ENCODE peak calls at places on chromosomes 1 and 21, in seven cellular contexts. G is HCT116, Q is breast epithelium, U is transverse colon, C is esophagus squamous epithelium, W is IMR-90, N is uterus. Y is an unnamed sample.

GRCh38 chr1:6870086-6870485 is 84.8 kb downstream of the CAMTA1 start:
- DNase-seq in G (no peak), Q (no peak), U (no peak), C (no peak), W (no peak), N (no peak), Y (no peak)

GRCh38 chr1:235841938-235842545 is 24.7 kb downstream of the LYST start:
- DNase-seq in G (no peak), Q (no peak), U (no peak), C (no peak), W (no peak), N (no peak), Y (no peak)

GRCh38 chr1:233587958-233588799 is 25.7 kb upstream of the KCNK1 start:
- DNase-seq in G (no peak), Q (no peak), U (no peak), C (no peak), W (no peak), N (no peak), Y (no peak)

GRCh38 chr1:7886346-7886745 is 33.5 kb upstream of the UTS2 start:
- DNase-seq in G (no peak), Q (peak), U (no peak), C (no peak), W (peak), N (no peak), Y (no peak)

GRCh38 chr21:33268392-33268735 is 2.2 kb downstream of the IL10RB start:
- DNase-seq in G (no peak), Q (no peak), U (peak), C (no peak), W (no peak), N (no peak), Y (no peak)

GRCh38 chr1:150012611-150013010 is 2.1 kb upstream of the OTUD7B start:
- DNase-seq in G (no peak), Q (no peak), U (no peak), C (no peak), W (peak), N (no peak), Y (no peak)

GRCh38 chr1:99645699-99646531 is at the start of gene PALMD:
- DNase-seq in G (no peak), Q (peak), U (peak), C (no peak), W (peak), N (peak), Y (no peak)

GRCh38 chr1:24021403-24022266 is 41.5 kb upstream of the SRSF10 start:
- DNase-seq in G (no peak), Q (no peak), U (peak), C (no peak), W (no peak), N (no peak), Y (no peak)

GRCh38 chr1:157925419-157926166 is 67.9 kb upstream of the KIRREL1 start:
- DNase-seq in G (no peak), Q (no peak), U (no peak), C (no peak), W (no peak), N (no peak), Y (no peak)

GRCh38 chr1:21216835-21217811 is 40.4 kb upstream of the EIF4G3 start:
- DNase-seq in G (peak), Q (no peak), U (peak), C (no peak), W (peak), N (peak), Y (no peak)

GRCh38 chr21:44753357-44753756 is 42.0 kb upstream of the TSPEAR start:
- DNase-seq in G (no peak), Q (no peak), U (no peak), C (no peak), W (no peak), N (no peak), Y (no peak)

GRCh38 chr1:100039571-100039970 is 69.8 kb downstream of the SLC35A3 start:
- DNase-seq in G (no peak), Q (no peak), U (no peak), C (no peak), W (no peak), N (no peak), Y (no peak)

GRCh38 chr1:94165843-94166242 is 44.9 kb upstream of the ABCA4 start:
- DNase-seq in G (no peak), Q (no peak), U (no peak), C (no peak), W (no peak), N (no peak), Y (no peak)

GRCh38 chr1:159000627-159001026 is 9.1 kb upstream of the IFI16 start:
- DNase-seq in G (peak), Q (peak), U (peak), C (no peak), W (peak), N (peak), Y (peak)

GRCh38 chr1:17909634-17910033 is 154.5 kb downstream of the ACTL8 start:
- DNase-seq in G (no peak), Q (no peak), U (no peak), C (no peak), W (peak), N (no peak), Y (no peak)

GRCh38 chr1:55044617-55045397 is 5.5 kb downstream of the PCSK9 start:
- DNase-seq in G (no peak), Q (no peak), U (no peak), C (no peak), W (no peak), N (no peak), Y (no peak)

GRCh38 chr1:12546771-12547585 is 71.0 kb downstream of the DHRS3 start:
- DNase-seq in G (no peak), Q (no peak), U (peak), C (no peak), W (no peak), N (peak), Y (no peak)

GRCh38 chr1:45305231-45305630 is 21.5 kb upstream of the HPDL start:
- DNase-seq in G (no peak), Q (no peak), U (no peak), C (no peak), W (no peak), N (no peak), Y (no peak)

GRCh38 chr1:239587066-239587465 is 200.7 kb downstream of the CHRM3 start:
- DNase-seq in G (no peak), Q (no peak), U (no peak), C (no peak), W (no peak), N (no peak), Y (no peak)

GRCh38 chr1:41806472-41807155 is 112.1 kb downstream of the HIVEP3 start:
- DNase-seq in G (no peak), Q (no peak), U (no peak), C (no peak), W (no peak), N (no peak), Y (no peak)

GRCh38 chr21:29133796-29134195 is 3.4 kb downstream of the MAP3K7CL start:
- DNase-seq in G (no peak), Q (no peak), U (no peak), C (no peak), W (no peak), N (no peak), Y (no peak)

GRCh38 chr1:169364948-169365347 is 2.6 kb downstream of the NME7 start:
- DNase-seq in G (no peak), Q (no peak), U (no peak), C (no peak), W (no peak), N (no peak), Y (no peak)

GRCh38 chr1:194114288-194114687 is 927.9 kb upstream of the B3GALT2 start:
- DNase-seq in G (no peak), Q (no peak), U (no peak), C (no peak), W (no peak), N (no peak), Y (no peak)

GRCh38 chr1:74463301-74463988 is 49.0 kb downstream of the LRRC53 start:
- DNase-seq in G (no peak), Q (no peak), U (no peak), C (no peak), W (peak), N (no peak), Y (no peak)

GRCh38 chr1:226786550-226786949 is 47.5 kb upstream of the ITPKB start:
- DNase-seq in G (no peak), Q (no peak), U (no peak), C (no peak), W (no peak), N (no peak), Y (no peak)

GRCh38 chr1:181475580-181475979 is 7.7 kb upstream of the CACNA1E start:
- DNase-seq in G (no peak), Q (no peak), U (no peak), C (no peak), W (no peak), N (no peak), Y (no peak)
- TF ChIP-seq POLR2A in G (no peak), Q (no peak), U (no peak), C (no peak), W (no peak), N (no peak), Y (no peak)

DNA sequence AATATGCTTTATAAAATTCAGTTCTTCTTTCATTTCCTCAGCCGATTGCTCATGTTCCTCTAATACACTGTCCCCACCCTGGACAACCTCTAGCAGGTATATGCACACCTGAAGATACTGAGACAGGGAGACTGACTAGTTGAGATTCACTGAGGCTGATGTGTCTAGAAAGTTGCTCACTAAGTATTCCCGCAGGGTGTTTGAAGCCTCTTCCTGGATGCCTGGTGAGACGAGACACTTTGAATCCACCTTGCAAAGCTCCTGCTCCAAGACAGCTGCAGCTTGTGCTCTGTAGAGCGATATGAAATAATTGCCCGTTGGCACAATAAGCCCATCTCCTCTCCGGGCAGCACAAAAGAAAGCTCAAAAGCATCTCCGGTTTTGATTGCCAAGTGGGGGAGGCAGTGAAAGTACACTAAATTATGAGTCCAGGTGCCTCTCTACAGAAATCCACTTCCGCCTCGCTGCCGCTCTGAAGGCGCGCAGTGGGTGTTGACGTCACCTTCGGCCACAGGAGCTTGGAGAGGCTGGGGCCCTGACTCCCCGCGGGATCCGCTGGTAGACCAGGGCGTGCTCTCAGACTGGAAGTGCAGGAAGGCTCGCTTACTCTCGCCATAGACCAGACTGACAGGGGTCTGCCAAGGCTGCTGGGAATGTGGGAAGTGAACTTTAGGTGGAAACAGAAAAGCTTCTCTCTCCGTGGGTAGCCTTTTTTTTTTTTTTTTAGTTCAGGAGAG is 46.3 kb downstream of the GPA33 start:
- DNase-seq in G (no peak), Q (peak), U (peak), C (no peak), W (peak), N (peak), Y (peak)
- TF ChIP-seq POLR2A in G (no peak), Q (no peak), U (no peak), C (no peak), W (no peak), N (no peak), Y (no peak)

DNA sequence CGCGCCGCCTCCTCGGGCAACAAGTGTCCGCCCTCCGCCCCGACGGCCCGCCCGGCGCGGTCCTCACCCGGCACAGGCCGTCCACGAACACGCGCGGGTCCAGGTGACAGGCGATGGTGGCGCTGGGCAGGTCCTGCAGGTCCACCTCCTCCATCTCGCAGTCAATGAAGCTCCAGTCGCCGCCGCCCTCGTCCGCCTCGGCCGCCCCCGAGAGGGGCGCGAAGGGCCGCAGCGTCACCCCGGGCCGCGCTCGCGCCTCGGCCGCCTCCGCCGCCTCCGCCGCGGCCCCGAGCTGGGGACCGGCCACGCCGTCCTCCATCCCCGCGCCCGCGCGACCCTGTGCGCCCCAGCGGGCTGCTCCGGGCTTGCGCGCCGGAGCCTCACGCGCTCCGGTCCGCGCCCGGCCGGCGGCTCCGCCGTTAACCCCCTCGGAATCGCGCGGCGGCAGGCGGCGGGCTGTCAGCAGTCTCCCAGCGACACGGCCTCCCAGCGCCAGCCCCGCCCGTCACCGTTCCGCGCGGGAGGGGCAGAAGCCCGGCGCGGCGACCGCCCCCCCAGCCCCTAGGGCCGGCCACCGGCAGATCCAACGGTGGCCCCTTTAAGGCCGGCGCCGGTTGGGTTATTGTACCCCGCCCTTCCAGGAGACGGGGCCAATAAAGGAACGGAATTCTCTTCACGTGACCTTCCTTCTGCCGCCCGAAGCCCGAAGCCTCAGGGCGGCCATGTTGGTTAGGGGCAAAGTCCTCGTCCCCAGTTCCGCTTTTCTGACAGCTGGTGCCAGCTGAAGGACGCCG is at the start of gene RCAN1:
- DNase-seq in G (peak), Q (peak), U (peak), C (peak), W (peak), N (peak), Y (peak)
- TF ChIP-seq POLR2A in G (no peak), Q (no peak), U (no peak), C (peak), W (no peak), N (no peak), Y (peak)

DNA sequence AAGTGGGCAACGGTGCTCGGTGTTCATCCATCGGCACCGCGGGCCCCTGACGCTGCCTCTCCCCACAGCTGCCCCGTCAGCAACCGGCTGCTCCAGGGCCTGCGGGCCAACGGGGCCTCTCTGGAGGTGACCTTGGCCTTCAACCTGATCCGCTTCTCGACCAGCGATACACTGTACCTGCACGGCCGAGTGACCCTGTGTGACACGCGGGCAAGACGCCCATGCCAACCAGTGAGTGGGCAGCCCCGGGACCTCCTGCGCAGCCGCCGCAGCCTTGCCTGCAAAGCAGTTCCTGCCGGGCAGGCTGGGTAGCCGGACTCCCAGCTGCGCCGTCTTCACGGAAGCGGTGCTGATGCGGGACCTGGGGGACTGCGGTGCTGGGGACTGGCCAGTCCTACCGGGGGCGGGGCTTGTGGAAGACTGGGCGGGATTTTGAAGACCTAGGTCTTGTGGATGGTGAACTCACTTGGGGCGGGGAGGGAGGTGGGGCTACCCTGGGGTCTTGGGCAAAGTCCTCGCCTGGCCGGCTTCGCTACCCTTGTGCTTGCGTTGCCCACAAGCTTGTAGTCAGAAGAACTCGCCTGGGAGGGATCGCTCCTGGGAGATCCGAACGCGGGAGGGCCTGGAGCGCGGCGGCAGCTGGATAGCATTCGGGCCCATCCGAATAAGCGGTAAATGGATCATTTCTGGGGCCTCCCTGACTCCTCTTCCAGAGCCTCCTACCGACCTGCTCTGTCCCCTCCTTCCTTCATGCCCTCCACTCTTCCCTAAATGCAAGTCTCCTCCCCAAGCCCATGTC is 8.8 kb upstream of the CEP85 start:
- DNase-seq in G (no peak), Q (peak), U (peak), C (no peak), W (no peak), N (peak), Y (no peak)
- TF ChIP-seq POLR2A in G (no peak), Q (no peak), U (no peak), C (no peak), W (no peak), N (no peak), Y (no peak)